ENCODE peak calls at places on chromosomes 4 and X, in nine cellular contexts. Z, Q, R, X, E, C, W, N and L are unnamed samples.
A peak's percentile ranks its signal among the peaks of the same experiment; 100 is the strongest.

GRCh38 chr4:158793021-158793420 is 24.2 kb downstream of the FNIP2 start:
- DNase-seq in Z (no peak), Q (no peak), R (no peak), X (no peak), E (no peak), C (no peak), W (no peak), N (no peak), L (no peak)

GRCh38 chr4:958836-959337 is 14.5 kb downstream of the DGKQ start:
- DNase-seq in Z (no peak), Q (no peak), R (no peak), X (no peak), E (no peak), C (no peak), W (no peak), N (no peak), L (no peak)

GRCh38 chr4:115844180-115844579 is 730.8 kb upstream of the NDST4 start:
- DNase-seq in Z (no peak), Q (no peak), R (peak; percentile 8), X (no peak), E (no peak), C (no peak), W (no peak), N (peak; percentile 0), L (no peak)

GRCh38 chrX:18810416-18810815 is 103.0 kb downstream of the PPEF1 start:
- DNase-seq in Z (no peak), Q (no peak), R (no peak), X (no peak), E (no peak), C (no peak), W (no peak), N (peak; percentile 27), L (no peak)

GRCh38 chr4:89539374-89539773 is 231.8 kb upstream of the GPRIN3 start:
- DNase-seq in Z (no peak), Q (peak; percentile 40), R (no peak), X (no peak), E (no peak), C (no peak), W (no peak), N (peak; percentile 89), L (no peak)

GRCh38 chr4:140947507-140947906 is 185.8 kb downstream of the RNF150 start:
- DNase-seq in Z (no peak), Q (no peak), R (no peak), X (no peak), E (no peak), C (no peak), W (no peak), N (peak; percentile 43), L (no peak)

GRCh38 chrX:40366661-40367060 is 214.1 kb upstream of the ATP6AP2 start:
- DNase-seq in Z (no peak), Q (no peak), R (no peak), X (no peak), E (no peak), C (no peak), W (no peak), N (no peak), L (no peak)

GRCh38 chrX:15310117-15310516 is 5.3 kb downstream of the ASB11 start:
- DNase-seq in Z (no peak), Q (no peak), R (peak; percentile 89), X (no peak), E (no peak), C (no peak), W (peak; percentile 63), N (peak; percentile 62), L (peak; percentile 41)

GRCh38 chr4:152926959-152927358 is 9.2 kb upstream of the FHDC1 start:
- DNase-seq in Z (no peak), Q (no peak), R (no peak), X (no peak), E (no peak), C (no peak), W (no peak), N (no peak), L (no peak)

GRCh38 chrX:18424482-18425198 is 768 bp upstream of the CDKL5 start:
- DNase-seq in Z (peak; percentile 2), Q (no peak), R (peak; percentile 84), X (peak; percentile 0), E (peak; percentile 39), C (peak; percentile 10), W (peak; percentile 36), N (peak; percentile 45), L (peak; percentile 23)